ENCODE peak calls at places on chromosomes 13 and 19, in ten cellular contexts. S, C, G, D, N, J, Q, H, K and R are unnamed samples.

GRCh38 chr13:114167445-114167844 is 11.6 kb upstream of the CFAP97D2 start:
- DNase-seq in H (no peak), S (peak; percentile 50), G (no peak), K (no peak), C (no peak), D (no peak), Q (peak; percentile 52), J (no peak), N (no peak), R (no peak)

GRCh38 chr19:49816616-49817015 is 1.5 kb upstream of the MED25 start:
- DNase-seq in K (no peak), D (no peak), H (no peak), S (no peak), Q (no peak), C (no peak), G (no peak), N (no peak), J (no peak), R (no peak)

GRCh38 chr13:33497146-33497845 is 211.7 kb upstream of the STARD13 start:
- DNase-seq in N (no peak), Q (peak; percentile 72), C (no peak), K (no peak), J (no peak), D (no peak), S (peak; percentile 51), G (no peak), H (no peak), R (no peak)

GRCh38 chr19:10769533-10770491 is 51.9 kb downstream of the DNM2 start:
- DNase-seq in Q (no peak), J (no peak), G (no peak), D (peak; percentile 91), N (peak; percentile 52), K (no peak), S (peak; percentile 60), C (no peak), H (peak; percentile 66), R (peak; percentile 31)

GRCh38 chr19:50485284-50485955 is 8.8 kb upstream of the GARIN5A start:
- DNase-seq in N (no peak), S (no peak), D (peak; percentile 63), J (no peak), Q (no peak), K (no peak), C (no peak), G (no peak), H (no peak), R (no peak)

GRCh38 chr13:32585625-32586021 is 629 bp upstream of the PDS5B start:
- DNase-seq in N (no peak), G (peak; percentile 0), C (no peak), K (no peak), S (no peak), J (no peak), Q (peak; percentile 56), D (peak; percentile 22), H (no peak), R (no peak)

GRCh38 chr13:25679154-25679553 is 307.4 kb downstream of the ATP8A2 start:
- DNase-seq in S (no peak), D (no peak), C (no peak), K (no peak), J (no peak), G (no peak), Q (peak; percentile 13), H (no peak), N (no peak), R (no peak)

GRCh38 chr13:89066868-89067466 is 1395.8 kb downstream of the SLITRK5 start:
- DNase-seq in Q (peak; percentile 34), D (peak; percentile 75), S (peak; percentile 24), G (no peak), K (peak; percentile 31), N (peak; percentile 43), H (no peak), C (no peak), J (peak; percentile 0), R (peak; percentile 45)

GRCh38 chr13:51619614-51620013 is 35.4 kb downstream of the WDFY2 start:
- DNase-seq in D (no peak), N (peak; percentile 42), Q (peak; percentile 84), C (no peak), J (no peak), H (no peak), G (peak; percentile 55), S (peak; percentile 92), K (no peak), R (peak; percentile 50)

GRCh38 chr13:113862766-113863510 is 938 bp downstream of the GAS6 start:
- DNase-seq in J (peak; percentile 32), C (no peak), N (peak; percentile 31), K (no peak), D (peak; percentile 49), H (no peak), S (no peak), Q (peak; percentile 42), G (no peak), R (peak; percentile 25)

GRCh38 chr19:33396701-33397535 is 23.4 kb downstream of the CEBPG start:
- DNase-seq in D (no peak), J (no peak), H (no peak), C (no peak), S (no peak), K (no peak), N (peak; percentile 63), G (no peak), Q (no peak), R (peak; percentile 30)

GRCh38 chr19:5839312-5840017 is at the start of gene FUT6:
- DNase-seq in Q (no peak), N (no peak), S (no peak), H (no peak), C (no peak), J (no peak), D (no peak), K (no peak), G (no peak), R (no peak)
- H3K4me3 ChIP-seq in Q (no peak within 1 kb of the TSS), N (no peak within 1 kb of the TSS), S (no peak within 1 kb of the TSS), H (no peak within 1 kb of the TSS), C (no peak within 1 kb of the TSS), J (no peak within 1 kb of the TSS), D (no peak within 1 kb of the TSS), K (no peak within 1 kb of the TSS), G (no peak within 1 kb of the TSS), R (no peak within 1 kb of the TSS)

GRCh38 chr19:45130888-45131615 is 29.7 kb downstream of the NKPD1 start:
- DNase-seq in S (no peak), H (no peak), N (no peak), C (no peak), D (no peak), K (no peak), G (no peak), J (peak; percentile 54), Q (peak; percentile 24), R (no peak)
- TF ChIP-seq CTCF in S (no peak), H (no peak), N (no peak), C (no peak), D (no peak), K (no peak), G (peak; percentile 55), J (peak; percentile 51), Q (no peak), R (peak; percentile 13)

DNA sequence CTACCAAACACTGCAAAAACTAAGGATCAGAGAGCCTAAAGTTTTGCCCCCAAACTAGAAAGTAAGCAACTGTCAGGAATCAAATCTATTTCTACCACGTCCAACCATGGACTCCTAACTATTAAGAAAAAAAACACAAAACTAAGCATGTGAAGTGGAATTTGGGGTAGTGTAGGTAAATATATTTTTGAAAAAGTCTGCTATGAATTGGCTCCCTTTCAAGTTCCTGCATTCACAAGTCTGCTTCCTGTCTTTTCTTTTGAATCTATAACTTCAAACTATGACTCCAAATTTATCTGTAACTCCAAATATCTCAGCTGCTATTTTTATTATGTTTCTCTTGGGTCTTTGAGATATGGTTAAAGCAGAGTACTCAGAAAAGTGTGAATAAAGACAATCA is 47.0 kb downstream of the PCDH9 start:
- DNase-seq in G (no peak), K (no peak), S (no peak), H (no peak), D (no peak), J (no peak), N (no peak), Q (no peak), C (no peak), R (no peak)
- H3K4me3 ChIP-seq in G (no peak overlapping the region), K (no peak overlapping the region), S (no peak overlapping the region), H (no peak overlapping the region), D (no peak overlapping the region), J (no peak overlapping the region), N (no peak overlapping the region), Q (no peak overlapping the region), C (no peak overlapping the region), R (no peak overlapping the region)

DNA sequence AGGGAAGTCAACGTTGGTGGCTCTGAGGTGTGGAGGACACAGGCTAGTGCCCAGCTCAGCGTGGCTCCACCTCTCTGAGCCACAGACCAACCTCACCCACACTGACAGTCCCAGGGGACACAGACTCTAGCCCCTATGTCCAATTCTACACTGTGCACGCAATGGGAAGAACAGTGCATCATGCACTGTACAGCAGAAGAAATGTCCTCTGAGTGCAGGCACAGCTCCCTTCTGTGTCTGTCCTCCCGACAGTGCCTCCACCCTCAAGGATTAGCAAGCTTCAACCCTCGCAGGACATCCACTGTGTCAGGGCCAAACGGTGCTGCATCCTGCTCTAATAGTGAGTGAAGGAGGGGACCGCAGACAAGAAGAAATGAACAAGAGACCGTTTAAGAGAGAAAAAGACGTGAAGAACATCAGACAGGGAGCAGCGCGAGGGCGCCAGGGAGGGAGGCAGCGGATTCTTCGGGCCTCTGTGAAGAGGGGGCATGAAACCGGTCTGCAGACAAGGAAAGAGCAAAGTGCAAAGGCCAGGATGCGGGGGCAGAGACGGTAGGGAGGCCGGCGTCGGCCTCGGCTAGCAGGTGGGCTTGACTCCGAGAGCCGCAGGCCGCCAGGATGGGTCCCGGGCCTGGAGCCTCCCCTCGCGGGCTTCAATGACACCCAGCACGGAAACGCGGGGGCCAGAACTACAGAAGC is 644 bp downstream of the ZNF837 start:
- DNase-seq in S (peak; percentile 14), C (no peak), Q (no peak), N (no peak), H (no peak), D (no peak), G (peak; percentile 18), K (no peak), J (no peak), R (no peak)
- TF ChIP-seq CTCF in S (no peak), C (no peak), Q (no peak), N (no peak), H (no peak), D (no peak), G (no peak), K (no peak), J (no peak), R (no peak)

GRCh38 chr19:35852029-35852780 is at the start of gene NPHS1:
- DNase-seq in J (no peak), K (no peak), N (no peak), C (no peak), D (peak; percentile 37), Q (no peak), S (no peak), H (no peak), G (no peak), R (no peak)

GRCh38 chr19:35848919-35849505 is 3.3 kb downstream of the NPHS1 start:
- DNase-seq in S (no peak), G (no peak), K (no peak), N (no peak), Q (no peak), J (no peak), C (no peak), D (no peak), H (no peak), R (no peak)

GRCh38 chr19:35853038-35853756 is 893 bp upstream of the NPHS1 start:
- DNase-seq in J (no peak), D (no peak), C (no peak), G (no peak), N (no peak), S (no peak), Q (no peak), H (no peak), K (no peak), R (no peak)

GRCh38 chr19:35848486-35848885 is 3.8 kb downstream of the NPHS1 start:
- DNase-seq in G (no peak), H (no peak), K (no peak), D (no peak), Q (no peak), S (no peak), C (no peak), J (no peak), N (no peak), R (no peak)

GRCh38 chr19:35851213-35852028 is 883 bp downstream of the NPHS1 start:
- DNase-seq in H (no peak), S (no peak), J (no peak), C (no peak), Q (no peak), G (no peak), N (no peak), D (peak; percentile 56), K (no peak), R (no peak)
- H3K4me3 ChIP-seq in H (no peak overlapping the region), S (no peak overlapping the region), J (no peak overlapping the region), C (no peak overlapping the region), Q (no peak overlapping the region), G (no peak overlapping the region), N (no peak overlapping the region), D (no peak overlapping the region), K (no peak overlapping the region), R (no peak overlapping the region)